ENCODE peak calls at places on chromosome 7, in five cellular contexts. One of them, this sample, is unnamed.

GRCh38 chr7:92747041-92747835 is 89.1 kb downstream of the CDK6 start:
- DNase-seq in neural progenitor cell: no peak
- DNase-seq in mesendoderm: no peak
- DNase-seq in A549: no peak
- DNase-seq in GM23248: peak; percentile 65
- DNase-seq in this sample: no peak

GRCh38 chr7:18495412-18496335 is at the start of gene HDAC9:
- DNase-seq in neural progenitor cell: peak; percentile 83
- DNase-seq in mesendoderm: peak; percentile 83
- DNase-seq in A549: no peak
- DNase-seq in GM23248: peak; percentile 83
- DNase-seq in this sample: peak; percentile 90

GRCh38 chr7:29156798-29157461 is 10.6 kb upstream of the CPVL start:
- DNase-seq in neural progenitor cell: peak; percentile 18
- DNase-seq in mesendoderm: peak; percentile 29
- DNase-seq in A549: no peak
- DNase-seq in GM23248: no peak
- DNase-seq in this sample: peak; percentile 36

GRCh38 chr7:111210043-111210442 is 119.1 kb downstream of the LRRN3 start:
- DNase-seq in neural progenitor cell: no peak
- DNase-seq in mesendoderm: no peak
- DNase-seq in A549: no peak
- DNase-seq in GM23248: no peak
- DNase-seq in this sample: no peak

GRCh38 chr7:36937754-36938551 is 213.7 kb upstream of the AOAH start:
- DNase-seq in neural progenitor cell: no peak
- DNase-seq in mesendoderm: peak; percentile 17
- DNase-seq in A549: no peak
- DNase-seq in GM23248: peak; percentile 1
- DNase-seq in this sample: no peak

GRCh38 chr7:30148951-30149459 is 14.2 kb downstream of the MTURN start:
- DNase-seq in neural progenitor cell: no peak
- DNase-seq in mesendoderm: no peak
- DNase-seq in A549: no peak
- DNase-seq in GM23248: no peak
- DNase-seq in this sample: peak; percentile 27

GRCh38 chr7:137715101-137715500 is 131.7 kb downstream of the DGKI start:
- DNase-seq in neural progenitor cell: no peak
- DNase-seq in mesendoderm: no peak
- DNase-seq in A549: no peak
- DNase-seq in GM23248: peak; percentile 85
- DNase-seq in this sample: no peak

GRCh38 chr7:137958593-137959431 is 43.1 kb downstream of the CREB3L2 start:
- DNase-seq in neural progenitor cell: no peak
- DNase-seq in mesendoderm: no peak
- DNase-seq in A549: peak; percentile 24
- DNase-seq in GM23248: no peak
- DNase-seq in this sample: no peak

GRCh38 chr7:36128448-36129047 is 24.5 kb upstream of the EEPD1 start:
- DNase-seq in neural progenitor cell: no peak
- DNase-seq in mesendoderm: peak; percentile 44
- DNase-seq in A549: peak; percentile 90
- DNase-seq in GM23248: peak; percentile 97
- DNase-seq in this sample: peak; percentile 59

GRCh38 chr7:46864711-46865110 is 717.2 kb downstream of the TNS3 start:
- DNase-seq in neural progenitor cell: no peak
- DNase-seq in mesendoderm: no peak
- DNase-seq in A549: no peak
- DNase-seq in GM23248: no peak
- DNase-seq in this sample: no peak

GRCh38 chr7:5591547-5591899 is 167.9 kb upstream of the TNRC18 start:
- DNase-seq in neural progenitor cell: peak; percentile 71
- DNase-seq in mesendoderm: peak; percentile 95
- DNase-seq in A549: peak; percentile 74
- DNase-seq in GM23248: peak; percentile 83
- DNase-seq in this sample: peak; percentile 74

GRCh38 chr7:90740364-90740763 is 144.2 kb downstream of the CDK14 start:
- DNase-seq in neural progenitor cell: no peak
- DNase-seq in mesendoderm: no peak
- DNase-seq in A549: no peak
- DNase-seq in GM23248: no peak
- DNase-seq in this sample: no peak

GRCh38 chr7:2730846-2731770 is 43.1 kb downstream of the AMZ1 start:
- DNase-seq in neural progenitor cell: no peak
- DNase-seq in mesendoderm: no peak
- DNase-seq in A549: no peak
- DNase-seq in GM23248: no peak
- DNase-seq in this sample: no peak

GRCh38 chr7:103691291-103691690 is 245.3 kb upstream of the SLC26A5 start:
- DNase-seq in neural progenitor cell: no peak
- DNase-seq in mesendoderm: no peak
- DNase-seq in A549: no peak
- DNase-seq in GM23248: no peak
- DNase-seq in this sample: no peak

GRCh38 chr7:28029036-28029435 is 151.6 kb downstream of the JAZF1 start:
- DNase-seq in neural progenitor cell: no peak
- DNase-seq in mesendoderm: no peak
- DNase-seq in A549: peak; percentile 49
- DNase-seq in GM23248: peak; percentile 73
- DNase-seq in this sample: no peak

GRCh38 chr7:1698221-1698620 is 28.1 kb downstream of the ELFN1 start:
- DNase-seq in neural progenitor cell: no peak
- DNase-seq in mesendoderm: no peak
- DNase-seq in A549: no peak
- DNase-seq in GM23248: no peak
- DNase-seq in this sample: no peak

GRCh38 chr7:38169862-38170261 is 8.2 kb upstream of the STARD3NL start:
- DNase-seq in neural progenitor cell: no peak
- DNase-seq in mesendoderm: peak; percentile 7
- DNase-seq in A549: peak; percentile 27
- DNase-seq in GM23248: peak; percentile 72
- DNase-seq in this sample: no peak

GRCh38 chr7:129368389-129368986 is 65.7 kb upstream of the STRIP2 start:
- DNase-seq in neural progenitor cell: no peak
- DNase-seq in mesendoderm: no peak
- DNase-seq in A549: no peak
- DNase-seq in GM23248: no peak
- DNase-seq in this sample: no peak

GRCh38 chr7:129370812-129371211 is 63.4 kb upstream of the STRIP2 start:
- DNase-seq in neural progenitor cell: peak; percentile 14
- DNase-seq in mesendoderm: peak; percentile 53
- DNase-seq in A549: peak; percentile 15
- DNase-seq in GM23248: no peak
- DNase-seq in this sample: peak; percentile 28

GRCh38 chr7:129367349-129367699 is 66.9 kb upstream of the STRIP2 start:
- DNase-seq in neural progenitor cell: no peak
- DNase-seq in mesendoderm: no peak
- DNase-seq in A549: no peak
- DNase-seq in GM23248: no peak
- DNase-seq in this sample: no peak

GRCh38 chr7:129362528-129362927 is 71.7 kb upstream of the STRIP2 start:
- DNase-seq in neural progenitor cell: no peak
- DNase-seq in mesendoderm: no peak
- DNase-seq in A549: no peak
- DNase-seq in GM23248: no peak
- DNase-seq in this sample: no peak

GRCh38 chr7:129367700-129368388 is 66.4 kb upstream of the STRIP2 start:
- DNase-seq in neural progenitor cell: peak; percentile 86
- DNase-seq in mesendoderm: peak; percentile 89
- DNase-seq in A549: peak; percentile 76
- DNase-seq in GM23248: peak; percentile 82
- DNase-seq in this sample: peak; percentile 93
- H3K4me2 ChIP-seq in neural progenitor cell: no peak overlapping the region
- H3K4me2 ChIP-seq in mesendoderm: peak overlapping the region; percentile 3
- H3K4me2 ChIP-seq in A549: peak overlapping the region; percentile 64
- H3K4me2 ChIP-seq in GM23248: peak overlapping the region; percentile 69
- H3K4me2 ChIP-seq in this sample: peak overlapping the region; percentile 6

GRCh38 chr7:100433592-100434296 is 2.6 kb downstream of the PPP1R35 start:
- DNase-seq in neural progenitor cell: no peak
- DNase-seq in mesendoderm: no peak
- DNase-seq in A549: no peak
- DNase-seq in GM23248: no peak
- DNase-seq in this sample: no peak

GRCh38 chr7:100433276-100433591 is 3.1 kb downstream of the PPP1R35 start:
- DNase-seq in neural progenitor cell: no peak
- DNase-seq in mesendoderm: no peak
- DNase-seq in A549: no peak
- DNase-seq in GM23248: no peak
- DNase-seq in this sample: no peak

GRCh38 chr7:100432053-100432452 is 2.4 kb downstream of the MEPCE start:
- DNase-seq in neural progenitor cell: no peak
- DNase-seq in mesendoderm: peak; percentile 24
- DNase-seq in A549: no peak
- DNase-seq in GM23248: no peak
- DNase-seq in this sample: no peak

GRCh38 chr7:100431286-100431735 is 1.7 kb downstream of the MEPCE start:
- DNase-seq in neural progenitor cell: no peak
- DNase-seq in mesendoderm: no peak
- DNase-seq in A549: no peak
- DNase-seq in GM23248: no peak
- DNase-seq in this sample: no peak

GRCh38 chr7:100432621-100433275 is 3.1 kb downstream of the MEPCE start:
- DNase-seq in neural progenitor cell: no peak
- DNase-seq in mesendoderm: no peak
- DNase-seq in A549: no peak
- DNase-seq in GM23248: no peak
- DNase-seq in this sample: no peak
- H3K4me2 ChIP-seq in neural progenitor cell: peak overlapping the region; percentile 81
- H3K4me2 ChIP-seq in mesendoderm: peak overlapping the region; percentile 6
- H3K4me2 ChIP-seq in A549: peak overlapping the region; percentile 88
- H3K4me2 ChIP-seq in GM23248: no peak overlapping the region
- H3K4me2 ChIP-seq in this sample: peak overlapping the region; percentile 79

GRCh38 chr7:44470080-44470479 is 20.4 kb downstream of the NUDCD3 start:
- DNase-seq in neural progenitor cell: no peak
- DNase-seq in mesendoderm: no peak
- DNase-seq in A549: no peak
- DNase-seq in GM23248: no peak
- DNase-seq in this sample: no peak

GRCh38 chr7:44471436-44471835 is 19.0 kb downstream of the NUDCD3 start:
- DNase-seq in neural progenitor cell: no peak
- DNase-seq in mesendoderm: no peak
- DNase-seq in A549: no peak
- DNase-seq in GM23248: no peak
- DNase-seq in this sample: no peak

GRCh38 chr7:44467217-44467548 is 23.3 kb downstream of the NUDCD3 start:
- DNase-seq in neural progenitor cell: no peak
- DNase-seq in mesendoderm: no peak
- DNase-seq in A549: no peak
- DNase-seq in GM23248: no peak
- DNase-seq in this sample: no peak

GRCh38 chr7:44470628-44471245 is 19.7 kb downstream of the NUDCD3 start:
- DNase-seq in neural progenitor cell: no peak
- DNase-seq in mesendoderm: no peak
- DNase-seq in A549: no peak
- DNase-seq in GM23248: no peak
- DNase-seq in this sample: no peak

DNA sequence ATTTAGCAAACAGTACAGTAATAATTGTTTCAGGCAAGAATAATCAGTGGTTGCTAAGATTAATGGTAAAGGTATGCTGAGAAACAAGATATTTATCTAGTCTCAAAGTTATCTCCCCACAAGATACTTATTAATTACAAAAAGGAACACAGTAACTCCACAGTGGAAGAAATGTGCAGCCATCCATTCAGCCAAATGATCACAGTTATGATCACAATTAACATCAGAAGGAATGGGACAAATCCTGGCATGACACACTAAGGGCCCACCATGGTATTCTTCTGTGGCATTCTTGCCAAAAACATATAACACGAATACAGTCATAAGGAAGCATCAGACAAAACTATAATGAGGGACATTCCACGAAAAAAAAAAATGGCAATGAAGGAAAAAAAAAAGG is 21.0 kb downstream of the NUDCD3 start:
- DNase-seq in neural progenitor cell: no peak
- DNase-seq in mesendoderm: no peak
- DNase-seq in A549: no peak
- DNase-seq in GM23248: peak; percentile 40
- DNase-seq in this sample: no peak
- H3K4me2 ChIP-seq in neural progenitor cell: no peak overlapping the region
- H3K4me2 ChIP-seq in mesendoderm: no peak overlapping the region
- H3K4me2 ChIP-seq in A549: no peak overlapping the region
- H3K4me2 ChIP-seq in GM23248: no peak overlapping the region
- H3K4me2 ChIP-seq in this sample: no peak overlapping the region

GRCh38 chr7:123218866-123219265 is 19.1 kb upstream of the SLC13A1 start:
- DNase-seq in neural progenitor cell: no peak
- DNase-seq in mesendoderm: no peak
- DNase-seq in A549: no peak
- DNase-seq in GM23248: no peak
- DNase-seq in this sample: no peak
- H3K4me2 ChIP-seq in neural progenitor cell: no peak overlapping the region
- H3K4me2 ChIP-seq in mesendoderm: no peak overlapping the region
- H3K4me2 ChIP-seq in A549: no peak overlapping the region
- H3K4me2 ChIP-seq in GM23248: no peak overlapping the region
- H3K4me2 ChIP-seq in this sample: no peak overlapping the region

GRCh38 chr7:75039166-75039565 is 34.4 kb downstream of the RCC1L start:
- DNase-seq in neural progenitor cell: no peak
- DNase-seq in mesendoderm: no peak
- DNase-seq in A549: no peak
- DNase-seq in GM23248: peak; percentile 38
- DNase-seq in this sample: no peak
- H3K4me2 ChIP-seq in neural progenitor cell: no peak overlapping the region
- H3K4me2 ChIP-seq in mesendoderm: no peak overlapping the region
- H3K4me2 ChIP-seq in A549: no peak overlapping the region
- H3K4me2 ChIP-seq in GM23248: no peak overlapping the region
- H3K4me2 ChIP-seq in this sample: no peak overlapping the region

DNA sequence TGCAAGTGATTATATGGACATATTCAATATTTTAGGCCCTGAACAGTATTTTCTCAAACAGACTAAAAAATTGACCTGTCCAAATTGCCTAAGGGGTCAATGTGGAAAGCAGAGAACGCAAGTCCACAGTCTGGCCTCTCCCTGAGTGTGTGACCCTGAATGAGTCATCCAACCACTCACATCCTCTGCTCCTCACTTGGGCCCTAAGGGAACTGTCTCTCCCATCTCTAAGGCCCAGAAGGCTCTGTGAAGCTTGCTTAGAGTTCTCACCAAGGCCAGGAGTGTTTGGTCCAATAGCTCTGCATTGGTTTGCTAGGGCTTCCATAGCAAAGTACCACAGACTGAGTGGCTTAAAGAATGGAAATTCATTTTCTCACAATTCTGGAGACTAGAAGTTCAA is 155.1 kb downstream of the LSM5 start:
- DNase-seq in neural progenitor cell: no peak
- DNase-seq in mesendoderm: no peak
- DNase-seq in A549: peak; percentile 16
- DNase-seq in GM23248: peak; percentile 9
- DNase-seq in this sample: no peak
- H3K4me2 ChIP-seq in neural progenitor cell: no peak overlapping the region
- H3K4me2 ChIP-seq in mesendoderm: no peak overlapping the region
- H3K4me2 ChIP-seq in A549: no peak overlapping the region
- H3K4me2 ChIP-seq in GM23248: no peak overlapping the region
- H3K4me2 ChIP-seq in this sample: no peak overlapping the region

GRCh38 chr7:140877249-140877524 is 47.5 kb downstream of the BRAF start:
- DNase-seq in neural progenitor cell: no peak
- DNase-seq in mesendoderm: peak; percentile 24
- DNase-seq in A549: no peak
- DNase-seq in GM23248: peak; percentile 5
- DNase-seq in this sample: peak; percentile 26

GRCh38 chr7:140873473-140873872 is 51.3 kb downstream of the BRAF start:
- DNase-seq in neural progenitor cell: no peak
- DNase-seq in mesendoderm: no peak
- DNase-seq in A549: no peak
- DNase-seq in GM23248: no peak
- DNase-seq in this sample: no peak

GRCh38 chr7:140881507-140882228 is 43.1 kb downstream of the BRAF start:
- DNase-seq in neural progenitor cell: no peak
- DNase-seq in mesendoderm: no peak
- DNase-seq in A549: no peak
- DNase-seq in GM23248: no peak
- DNase-seq in this sample: no peak

GRCh38 chr7:140876519-140877248 is 48.0 kb downstream of the BRAF start:
- DNase-seq in neural progenitor cell: no peak
- DNase-seq in mesendoderm: no peak
- DNase-seq in A549: no peak
- DNase-seq in GM23248: peak; percentile 75
- DNase-seq in this sample: no peak
- H3K4me2 ChIP-seq in neural progenitor cell: no peak overlapping the region
- H3K4me2 ChIP-seq in mesendoderm: no peak overlapping the region
- H3K4me2 ChIP-seq in A549: no peak overlapping the region
- H3K4me2 ChIP-seq in GM23248: peak overlapping the region; percentile 46
- H3K4me2 ChIP-seq in this sample: no peak overlapping the region

This sample was measured in GM23338.